ENCODE peak calls at places on chromosomes 1 and 21, in five cellular contexts. F, M, C, W and G are unnamed samples.
A peak's percentile ranks its signal among the peaks of the same experiment; 100 is the strongest.

GRCh38 chr21:39057121-39057520 is 126.1 kb downstream of the PSMG1 start:
- DNase-seq in F (no peak), M (no peak), C (no peak), W (no peak), G (no peak)

GRCh38 chr1:9558946-9559545 is 19.8 kb downstream of the SLC25A33 start:
- DNase-seq in F (no peak), M (no peak), C (no peak), W (no peak), G (no peak)

GRCh38 chr1:35554261-35555211 is 2.7 kb downstream of the KIAA0319L start:
- DNase-seq in F (no peak), M (no peak), C (no peak), W (peak; percentile 79), G (no peak)

GRCh38 chr1:169003864-169004516 is 102.5 kb upstream of the ATP1B1 start:
- DNase-seq in F (peak; percentile 26), M (no peak), C (no peak), W (peak; percentile 16), G (no peak)

GRCh38 chr21:29678616-29679015 is 261.2 kb downstream of the GRIK1 start:
- DNase-seq in F (no peak), M (no peak), C (no peak), W (no peak), G (no peak)

GRCh38 chr1:188372821-188373220 is 1544.1 kb downstream of the PLA2G4A start:
- DNase-seq in F (no peak), M (no peak), C (no peak), W (peak; percentile 29), G (no peak)

GRCh38 chr1:111199329-111199728 is 1.1 kb downstream of the DENND2D start:
- DNase-seq in F (no peak), M (no peak), C (no peak), W (no peak), G (no peak)

GRCh38 chr1:206904423-206905142 is 7.3 kb downstream of the IL24 start:
- DNase-seq in F (no peak), M (no peak), C (no peak), W (no peak), G (no peak)

GRCh38 chr1:9699361-9699760 is 47.8 kb downstream of the PIK3CD start:
- DNase-seq in F (no peak), M (no peak), C (no peak), W (peak; percentile 22), G (no peak)

GRCh38 chr1:31413405-31414005 is 492 bp downstream of the SERINC2 start:
- DNase-seq in F (peak; percentile 90), M (peak; percentile 42), C (peak; percentile 91), W (peak; percentile 74), G (no peak)

GRCh38 chr1:213120386-213120785 is 69.3 kb downstream of the RPS6KC1 start:
- DNase-seq in F (no peak), M (no peak), C (no peak), W (peak; percentile 61), G (no peak)

GRCh38 chr21:45378258-45378966 is 26.6 kb upstream of the COL18A1 start:
- DNase-seq in F (no peak), M (no peak), C (peak; percentile 21), W (peak; percentile 13), G (peak; percentile 86)

GRCh38 chr1:13619909-13620308 is 36.3 kb downstream of the PDPN start:
- DNase-seq in F (no peak), M (no peak), C (no peak), W (no peak), G (no peak)

GRCh38 chr1:159848316-159848715 is 14.1 kb downstream of the VSIG8 start:
- DNase-seq in F (no peak), M (no peak), C (no peak), W (no peak), G (no peak)

GRCh38 chr1:157119008-157119407 is 19.2 kb downstream of the ETV3 start:
- DNase-seq in F (no peak), M (no peak), C (no peak), W (no peak), G (no peak)

GRCh38 chr1:157119448-157119847 is 18.7 kb downstream of the ETV3 start:
- DNase-seq in F (no peak), M (no peak), C (no peak), W (no peak), G (no peak)

GRCh38 chr1:157124855-157125254 is 13.3 kb downstream of the ETV3 start:
- DNase-seq in F (no peak), M (no peak), C (no peak), W (no peak), G (no peak)
- TF ChIP-seq CTCF in F (no peak), M (no peak), C (no peak), W (peak; percentile 29), G (no peak)

DNA sequence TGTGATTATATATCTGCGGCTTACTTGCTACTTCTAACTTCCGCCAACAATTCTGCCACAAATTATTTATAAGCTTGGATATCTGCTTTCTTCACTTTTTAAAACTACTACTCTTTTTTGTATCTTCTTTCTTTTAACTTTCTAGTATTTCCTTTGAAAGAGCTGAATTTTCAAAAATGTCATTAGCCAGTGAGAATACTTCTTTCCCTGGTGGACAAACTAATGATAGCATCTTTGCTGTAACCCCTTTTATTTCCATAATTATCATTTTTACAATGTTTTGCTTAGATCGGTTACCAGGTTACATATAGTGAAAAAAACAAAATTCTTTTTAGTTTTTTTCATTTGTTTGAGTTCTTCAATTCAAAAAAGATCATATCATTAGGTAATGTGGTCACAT is 355.9 kb upstream of the ADGRL4 start:
- DNase-seq in F (no peak), M (no peak), C (no peak), W (no peak), G (no peak)
- TF ChIP-seq CTCF in F (no peak), M (peak; percentile 20), C (no peak), W (no peak), G (no peak)

GRCh38 chr1:223243441-223244050 is 100.5 kb upstream of the TLR5 start:
- DNase-seq in F (no peak), M (no peak), C (no peak), W (no peak), G (no peak)

GRCh38 chr1:223245411-223245810 is 102.4 kb upstream of the TLR5 start:
- DNase-seq in F (no peak), M (no peak), C (no peak), W (no peak), G (no peak)

GRCh38 chr1:223245983-223246382 is 102.9 kb upstream of the TLR5 start:
- DNase-seq in F (no peak), M (no peak), C (no peak), W (no peak), G (no peak)

GRCh38 chr1:223242971-223243370 is 99.9 kb upstream of the TLR5 start:
- DNase-seq in F (no peak), M (no peak), C (no peak), W (no peak), G (no peak)

DNA sequence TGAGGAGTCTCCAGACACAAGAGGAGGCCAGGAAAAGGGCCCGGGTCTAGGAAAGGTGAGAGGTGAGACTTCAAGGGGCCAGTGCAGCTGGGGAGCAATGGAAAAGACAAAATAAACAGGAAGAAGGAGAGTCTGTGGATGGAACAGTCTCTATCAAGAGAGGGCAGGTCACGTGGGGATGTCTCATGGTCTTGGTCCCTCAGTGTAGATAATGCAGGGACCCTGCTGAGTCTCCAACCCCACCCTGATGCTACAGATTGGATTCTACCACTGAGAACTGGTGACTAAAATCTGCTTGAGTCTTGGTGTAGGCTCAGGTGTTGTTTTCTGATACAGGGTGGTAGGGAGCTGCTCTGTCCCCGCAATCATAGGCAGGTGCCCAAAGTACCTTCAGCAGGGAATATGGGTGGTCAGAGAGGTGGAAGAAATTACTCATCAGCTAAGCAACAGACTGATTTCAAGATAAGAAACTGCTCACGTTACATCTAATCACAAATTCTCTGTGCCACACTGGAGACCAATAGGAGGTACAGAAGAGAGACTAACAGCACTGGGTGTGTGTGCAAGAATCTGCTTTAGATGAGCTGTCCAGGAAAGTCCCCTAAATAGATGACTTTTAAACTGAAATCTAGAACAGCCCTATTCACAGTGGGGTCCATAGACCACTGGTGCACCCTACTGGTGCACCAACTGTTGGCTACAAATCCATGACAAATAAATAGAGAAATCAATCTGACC is 101.5 kb upstream of the TLR5 start:
- DNase-seq in F (no peak), M (no peak), C (no peak), W (peak; percentile 25), G (no peak)
- TF ChIP-seq CTCF in F (no peak), M (peak; percentile 25), C (no peak), W (peak; percentile 49), G (peak; percentile 10)

GRCh38 chr21:26199471-26199870 is 28.9 kb upstream of the APP start:
- DNase-seq in F (no peak), M (no peak), C (no peak), W (no peak), G (no peak)
- TF ChIP-seq CTCF in F (no peak), M (no peak), C (no peak), W (no peak), G (no peak)

GRCh38 chr1:53517109-53517508 is 57.9 kb downstream of the DMRTB1 start:
- DNase-seq in F (no peak), M (no peak), C (no peak), W (no peak), G (no peak)
- TF ChIP-seq CTCF in F (no peak), M (no peak), C (no peak), W (no peak), G (no peak)

DNA sequence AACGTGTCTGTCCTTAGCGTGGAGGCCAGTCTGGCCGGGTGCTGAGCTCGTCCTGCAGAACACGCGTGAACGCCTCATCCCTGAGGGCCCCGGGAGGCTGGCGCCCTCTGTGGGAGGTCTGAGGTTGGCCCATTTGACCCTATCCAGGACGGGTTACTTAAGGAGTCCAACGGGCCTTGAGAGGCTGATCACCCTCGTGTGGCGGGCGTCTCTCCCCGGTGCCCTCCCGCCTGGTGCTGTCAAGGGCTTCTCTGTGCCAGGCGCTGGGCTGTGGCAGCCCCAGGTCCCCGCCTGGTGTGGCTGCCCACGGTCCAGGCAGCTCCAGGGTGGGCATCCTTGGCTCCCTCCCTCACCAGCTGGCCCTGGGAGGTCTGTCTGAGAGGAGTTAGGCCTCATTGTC is 9.7 kb downstream of the SKI start:
- DNase-seq in F (no peak), M (no peak), C (no peak), W (no peak), G (no peak)
- TF ChIP-seq CTCF in F (no peak), M (peak; percentile 35), C (no peak), W (peak; percentile 54), G (peak; percentile 27)